ENCODE peak calls at places on chromosomes 16 and 17, in eight cellular contexts. R, F, E, T, A, U, Z and N are unnamed samples.
A peak's percentile ranks its signal among the peaks of the same experiment; 100 is the strongest.

GRCh38 chr16:19542138-19542821 is 13.2 kb upstream of the VPS35L start:
- DNase-seq in R (no peak), F (peak; percentile 80), E (no peak), T (peak; percentile 66), A (no peak), U (peak; percentile 81), Z (no peak), N (no peak)

GRCh38 chr16:85168732-85169256 is 56.5 kb upstream of the CIBAR2 start:
- DNase-seq in R (no peak), F (no peak), E (no peak), T (peak; percentile 51), A (no peak), U (no peak), Z (no peak), N (peak; percentile 41)

GRCh38 chr16:78503501-78504110 is 404.2 kb downstream of the WWOX start:
- DNase-seq in R (peak; percentile 16), F (peak; percentile 49), E (no peak), T (peak; percentile 75), A (no peak), U (peak; percentile 7), Z (peak; percentile 59), N (peak; percentile 74)

GRCh38 chr17:12808723-12809122 is 19.4 kb downstream of the ARHGAP44 start:
- DNase-seq in R (no peak), F (no peak), E (no peak), T (no peak), A (no peak), U (no peak), Z (no peak), N (no peak)

GRCh38 chr16:20911361-20911760 is 10.8 kb downstream of the LYRM1 start:
- DNase-seq in R (no peak), F (no peak), E (no peak), T (no peak), A (no peak), U (no peak), Z (no peak), N (no peak)

GRCh38 chr16:29107299-29107698 is 122.4 kb downstream of the LAT start:
- DNase-seq in R (no peak), F (no peak), E (no peak), T (no peak), A (no peak), U (no peak), Z (no peak), N (no peak)

GRCh38 chr17:66365204-66365524 is 62.8 kb downstream of the PRKCA start:
- DNase-seq in R (no peak), F (no peak), E (no peak), T (no peak), A (no peak), U (no peak), Z (no peak), N (no peak)

GRCh38 chr17:80069886-80070177 is 31.5 kb upstream of the GAA start:
- DNase-seq in R (no peak), F (no peak), E (no peak), T (no peak), A (no peak), U (no peak), Z (no peak), N (no peak)

GRCh38 chr17:81923302-81924260 is 4.0 kb downstream of the MAFG start:
- DNase-seq in R (peak; percentile 63), F (no peak), E (no peak), T (no peak), A (no peak), U (no peak), Z (no peak), N (peak; percentile 86)

GRCh38 chr17:70820276-70820675 is 650.9 kb downstream of the KCNJ2 start:
- DNase-seq in R (no peak), F (no peak), E (no peak), T (no peak), A (no peak), U (no peak), Z (no peak), N (no peak)

GRCh38 chr17:76166906-76167305 is 25.9 kb upstream of the FOXJ1 start:
- DNase-seq in R (no peak), F (no peak), E (no peak), T (no peak), A (no peak), U (no peak), Z (no peak), N (no peak)

GRCh38 chr17:75013077-75013391 is 564 bp downstream of the MRPL58 start:
- DNase-seq in R (no peak), F (no peak), E (no peak), T (no peak), A (no peak), U (no peak), Z (no peak), N (no peak)